ENCODE peak calls at places on chromosomes 12 and 14, in four cellular contexts. Y is BE2C; I is COR-L47; X is naive thymus-derived CD8-positive, alpha-beta T cell. N is an unnamed sample.

GRCh38 chr14:66746316-66747006 is 238.5 kb downstream of the GPHN start:
- DNase-seq in Y (peak; percentile 36), I (peak; percentile 10), X (no peak), N (no peak)

GRCh38 chr12:7327913-7328312 is 24.0 kb downstream of the ACSM4 start:
- DNase-seq in Y (no peak), I (no peak), X (no peak), N (no peak)

GRCh38 chr14:73251516-73252215 is 14.4 kb downstream of the PAPLN start:
- DNase-seq in Y (no peak), I (no peak), X (peak; percentile 50), N (no peak)

GRCh38 chr12:107091989-107092641 is 1.2 kb downstream of the CRY1 start:
- DNase-seq in Y (peak; percentile 46), I (peak; percentile 71), X (no peak), N (peak; percentile 3)

GRCh38 chr12:131091976-131092691 is 138.4 kb downstream of the ADGRD1 start:
- DNase-seq in Y (peak; percentile 4), I (no peak), X (peak; percentile 51), N (no peak)

GRCh38 chr12:52741378-52742195 is 35.6 kb downstream of the KRT76 start:
- DNase-seq in Y (no peak), I (no peak), X (peak; percentile 81), N (peak; percentile 34)

GRCh38 chr12:50986961-50987737 is 34.8 kb downstream of the HIGD1C start:
- DNase-seq in Y (peak; percentile 50), I (peak; percentile 20), X (peak; percentile 70), N (no peak)

GRCh38 chr12:120404271-120404670 is 33.6 kb upstream of the COX6A1 start:
- DNase-seq in Y (peak; percentile 68), I (no peak), X (no peak), N (no peak)